ENCODE peak calls at places on chromosomes 11 and 22, in four cellular contexts. One of them, this sample, is unnamed.

GRCh38 chr11:61749607-61750217 is 2.7 kb upstream of the MYRF start:
- DNase-seq in NCI-H2081: no peak
- DNase-seq in LoVo: no peak
- DNase-seq in stimulated activated CD4-positive, alpha-beta T cell treated with anti-CD3 and anti-CD28 coated beads, TNF-alpha, amount 100 ng/mL, for 1 hour: no peak
- DNase-seq in this sample: no peak

GRCh38 chr22:19937616-19938473 is 3.7 kb upstream of the COMT start:
- DNase-seq in NCI-H2081: no peak
- DNase-seq in LoVo: no peak
- DNase-seq in stimulated activated CD4-positive, alpha-beta T cell treated with anti-CD3 and anti-CD28 coated beads, TNF-alpha, amount 100 ng/mL, for 1 hour: no peak
- DNase-seq in this sample: no peak

GRCh38 chr22:19876314-19876940 is 21.8 kb upstream of the GNB1L start:
- DNase-seq in NCI-H2081: no peak
- DNase-seq in LoVo: no peak
- DNase-seq in stimulated activated CD4-positive, alpha-beta T cell treated with anti-CD3 and anti-CD28 coated beads, TNF-alpha, amount 100 ng/mL, for 1 hour: no peak
- DNase-seq in this sample: no peak

GRCh38 chr11:105573091-105573490 is 36.8 kb upstream of the GRIA4 start:
- DNase-seq in NCI-H2081: no peak
- DNase-seq in LoVo: no peak
- DNase-seq in stimulated activated CD4-positive, alpha-beta T cell treated with anti-CD3 and anti-CD28 coated beads, TNF-alpha, amount 100 ng/mL, for 1 hour: no peak
- DNase-seq in this sample: no peak

GRCh38 chr11:72013765-72014711 is 15.3 kb downstream of the IL18BP start:
- DNase-seq in NCI-H2081: no peak
- DNase-seq in LoVo: no peak
- DNase-seq in stimulated activated CD4-positive, alpha-beta T cell treated with anti-CD3 and anti-CD28 coated beads, TNF-alpha, amount 100 ng/mL, for 1 hour: no peak
- DNase-seq in this sample: no peak

GRCh38 chr11:118605116-118605867 is 2.1 kb upstream of the PHLDB1 start:
- DNase-seq in NCI-H2081: no peak
- DNase-seq in LoVo: no peak
- DNase-seq in stimulated activated CD4-positive, alpha-beta T cell treated with anti-CD3 and anti-CD28 coated beads, TNF-alpha, amount 100 ng/mL, for 1 hour: no peak
- DNase-seq in this sample: no peak

GRCh38 chr11:44858796-44859527 is 91.7 kb downstream of the TP53I11 start:
- DNase-seq in NCI-H2081: no peak
- DNase-seq in LoVo: no peak
- DNase-seq in stimulated activated CD4-positive, alpha-beta T cell treated with anti-CD3 and anti-CD28 coated beads, TNF-alpha, amount 100 ng/mL, for 1 hour: no peak
- DNase-seq in this sample: no peak

GRCh38 chr11:116582621-116583020 is 190.2 kb downstream of the BUD13 start:
- DNase-seq in NCI-H2081: peak
- DNase-seq in LoVo: no peak
- DNase-seq in stimulated activated CD4-positive, alpha-beta T cell treated with anti-CD3 and anti-CD28 coated beads, TNF-alpha, amount 100 ng/mL, for 1 hour: no peak
- DNase-seq in this sample: no peak

GRCh38 chr22:42277988-42278776 is 7.7 kb upstream of the TCF20 start:
- DNase-seq in NCI-H2081: no peak
- DNase-seq in LoVo: no peak
- DNase-seq in stimulated activated CD4-positive, alpha-beta T cell treated with anti-CD3 and anti-CD28 coated beads, TNF-alpha, amount 100 ng/mL, for 1 hour: no peak
- DNase-seq in this sample: no peak

GRCh38 chr11:1207451-1208360 is 15.2 kb upstream of the MUC5B start:
- DNase-seq in NCI-H2081: no peak
- DNase-seq in LoVo: no peak
- DNase-seq in stimulated activated CD4-positive, alpha-beta T cell treated with anti-CD3 and anti-CD28 coated beads, TNF-alpha, amount 100 ng/mL, for 1 hour: no peak
- DNase-seq in this sample: no peak

GRCh38 chr11:125315088-125315740 is 150.7 kb downstream of the PKNOX2 start:
- DNase-seq in NCI-H2081: no peak
- DNase-seq in LoVo: no peak
- DNase-seq in stimulated activated CD4-positive, alpha-beta T cell treated with anti-CD3 and anti-CD28 coated beads, TNF-alpha, amount 100 ng/mL, for 1 hour: no peak
- DNase-seq in this sample: no peak

GRCh38 chr11:4642043-4642442 is 1.7 kb upstream of the OR51E1 start:
- DNase-seq in NCI-H2081: no peak
- DNase-seq in LoVo: no peak
- DNase-seq in stimulated activated CD4-positive, alpha-beta T cell treated with anti-CD3 and anti-CD28 coated beads, TNF-alpha, amount 100 ng/mL, for 1 hour: no peak
- DNase-seq in this sample: no peak

GRCh38 chr11:44421090-44421675 is 111.2 kb upstream of the ALX4 start:
- DNase-seq in NCI-H2081: no peak
- DNase-seq in LoVo: peak
- DNase-seq in stimulated activated CD4-positive, alpha-beta T cell treated with anti-CD3 and anti-CD28 coated beads, TNF-alpha, amount 100 ng/mL, for 1 hour: no peak
- DNase-seq in this sample: no peak

GRCh38 chr22:46149493-46149997 is 781 bp upstream of the PPARA start:
- DNase-seq in NCI-H2081: no peak
- DNase-seq in LoVo: peak
- DNase-seq in stimulated activated CD4-positive, alpha-beta T cell treated with anti-CD3 and anti-CD28 coated beads, TNF-alpha, amount 100 ng/mL, for 1 hour: peak
- DNase-seq in this sample: no peak

GRCh38 chr11:130645164-130645859 is 196.9 kb downstream of the ADAMTS15 start:
- DNase-seq in NCI-H2081: no peak
- DNase-seq in LoVo: no peak
- DNase-seq in stimulated activated CD4-positive, alpha-beta T cell treated with anti-CD3 and anti-CD28 coated beads, TNF-alpha, amount 100 ng/mL, for 1 hour: no peak
- DNase-seq in this sample: no peak

GRCh38 chr11:116787786-116788486 is at the start of gene ZPR1:
- DNase-seq in NCI-H2081: peak
- DNase-seq in LoVo: peak
- DNase-seq in stimulated activated CD4-positive, alpha-beta T cell treated with anti-CD3 and anti-CD28 coated beads, TNF-alpha, amount 100 ng/mL, for 1 hour: peak
- DNase-seq in this sample: peak

GRCh38 chr11:79447039-79447438 is 6.2 kb upstream of the TENM4 start:
- DNase-seq in NCI-H2081: no peak
- DNase-seq in LoVo: no peak
- DNase-seq in stimulated activated CD4-positive, alpha-beta T cell treated with anti-CD3 and anti-CD28 coated beads, TNF-alpha, amount 100 ng/mL, for 1 hour: no peak
- DNase-seq in this sample: no peak

GRCh38 chr11:83573097-83573496 is 286.9 kb upstream of the CCDC90B start:
- DNase-seq in NCI-H2081: no peak
- DNase-seq in LoVo: no peak
- DNase-seq in stimulated activated CD4-positive, alpha-beta T cell treated with anti-CD3 and anti-CD28 coated beads, TNF-alpha, amount 100 ng/mL, for 1 hour: no peak
- DNase-seq in this sample: no peak

GRCh38 chr22:44357962-44358553 is 45.3 kb upstream of the SHISAL1 start:
- DNase-seq in NCI-H2081: no peak
- DNase-seq in LoVo: no peak
- DNase-seq in stimulated activated CD4-positive, alpha-beta T cell treated with anti-CD3 and anti-CD28 coated beads, TNF-alpha, amount 100 ng/mL, for 1 hour: no peak
- DNase-seq in this sample: no peak

GRCh38 chr22:38860291-38861169 is 11.5 kb downstream of the CBX6 start:
- DNase-seq in NCI-H2081: no peak
- DNase-seq in LoVo: no peak
- DNase-seq in stimulated activated CD4-positive, alpha-beta T cell treated with anti-CD3 and anti-CD28 coated beads, TNF-alpha, amount 100 ng/mL, for 1 hour: no peak
- DNase-seq in this sample: no peak

GRCh38 chr22:44541671-44542319 is 43.8 kb upstream of the RTL6 start:
- DNase-seq in NCI-H2081: no peak
- DNase-seq in LoVo: no peak
- DNase-seq in stimulated activated CD4-positive, alpha-beta T cell treated with anti-CD3 and anti-CD28 coated beads, TNF-alpha, amount 100 ng/mL, for 1 hour: no peak
- DNase-seq in this sample: no peak

GRCh38 chr22:42979606-42980005 is 35.3 kb downstream of the PACSIN2 start:
- DNase-seq in NCI-H2081: no peak
- DNase-seq in LoVo: no peak
- DNase-seq in stimulated activated CD4-positive, alpha-beta T cell treated with anti-CD3 and anti-CD28 coated beads, TNF-alpha, amount 100 ng/mL, for 1 hour: no peak
- DNase-seq in this sample: no peak

GRCh38 chr11:7449841-7450214 is 35.5 kb upstream of the OLFML1 start:
- DNase-seq in NCI-H2081: no peak
- DNase-seq in LoVo: no peak
- DNase-seq in stimulated activated CD4-positive, alpha-beta T cell treated with anti-CD3 and anti-CD28 coated beads, TNF-alpha, amount 100 ng/mL, for 1 hour: no peak
- DNase-seq in this sample: no peak

GRCh38 chr22:46351767-46352166 is 16.3 kb downstream of the TRMU start:
- DNase-seq in NCI-H2081: no peak
- DNase-seq in LoVo: no peak
- DNase-seq in stimulated activated CD4-positive, alpha-beta T cell treated with anti-CD3 and anti-CD28 coated beads, TNF-alpha, amount 100 ng/mL, for 1 hour: no peak
- DNase-seq in this sample: no peak

GRCh38 chr22:48824673-48825651 is 1002.7 kb downstream of the BRD1 start:
- DNase-seq in NCI-H2081: peak
- DNase-seq in LoVo: no peak
- DNase-seq in stimulated activated CD4-positive, alpha-beta T cell treated with anti-CD3 and anti-CD28 coated beads, TNF-alpha, amount 100 ng/mL, for 1 hour: no peak
- DNase-seq in this sample: peak

GRCh38 chr11:47950396-47950795 is 30.0 kb upstream of the PTPRJ start:
- DNase-seq in NCI-H2081: no peak
- DNase-seq in LoVo: no peak
- DNase-seq in stimulated activated CD4-positive, alpha-beta T cell treated with anti-CD3 and anti-CD28 coated beads, TNF-alpha, amount 100 ng/mL, for 1 hour: no peak
- DNase-seq in this sample: no peak

GRCh38 chr22:27620367-27621154 is 181.0 kb downstream of the MN1 start:
- DNase-seq in NCI-H2081: no peak
- DNase-seq in LoVo: no peak
- DNase-seq in stimulated activated CD4-positive, alpha-beta T cell treated with anti-CD3 and anti-CD28 coated beads, TNF-alpha, amount 100 ng/mL, for 1 hour: no peak
- DNase-seq in this sample: no peak

GRCh38 chr11:69055598-69056516 is 7.1 kb downstream of the TPCN2 start:
- DNase-seq in NCI-H2081: no peak
- DNase-seq in LoVo: no peak
- DNase-seq in stimulated activated CD4-positive, alpha-beta T cell treated with anti-CD3 and anti-CD28 coated beads, TNF-alpha, amount 100 ng/mL, for 1 hour: no peak
- DNase-seq in this sample: peak